ENCODE peak calls at places on chromosomes 12 and 14, in nine cellular contexts. One of them, this sample, is unnamed.

GRCh38 chr14:92994131-92994676 is 71.3 kb downstream of the CHGA start:
- DNase-seq in HL-60: no peak
- DNase-seq in stomach: no peak
- DNase-seq in prostate gland: no peak
- DNase-seq in K562: peak
- DNase-seq in spleen: no peak
- DNase-seq in Panc1: no peak
- DNase-seq in GM12891: no peak
- DNase-seq in GM23338: no peak
- DNase-seq in this sample: no peak

GRCh38 chr12:102454808-102455760 is 25.3 kb downstream of the IGF1 start:
- DNase-seq in spleen: no peak
- DNase-seq in stomach: no peak
- DNase-seq in HL-60: peak
- DNase-seq in Panc1: no peak
- DNase-seq in prostate gland: no peak
- DNase-seq in K562: no peak
- DNase-seq in GM23338: no peak
- DNase-seq in GM12891: no peak
- DNase-seq in this sample: no peak

GRCh38 chr12:49627752-49628360 is 4.5 kb downstream of the PRPF40B start:
- DNase-seq in HL-60: no peak
- DNase-seq in K562: no peak
- DNase-seq in Panc1: no peak
- DNase-seq in GM12891: no peak
- DNase-seq in spleen: no peak
- DNase-seq in prostate gland: no peak
- DNase-seq in GM23338: no peak
- DNase-seq in stomach: no peak
- DNase-seq in this sample: no peak

GRCh38 chr12:6773662-6774351 is 1.5 kb downstream of the LAG3 start:
- DNase-seq in stomach: no peak
- DNase-seq in GM12891: no peak
- DNase-seq in HL-60: no peak
- DNase-seq in prostate gland: no peak
- DNase-seq in spleen: no peak
- DNase-seq in Panc1: no peak
- DNase-seq in K562: no peak
- DNase-seq in GM23338: peak
- DNase-seq in this sample: no peak

GRCh38 chr14:103091041-103091882 is 3.3 kb upstream of the EXOC3L4 start:
- DNase-seq in K562: peak
- DNase-seq in spleen: peak
- DNase-seq in Panc1: no peak
- DNase-seq in stomach: peak
- DNase-seq in HL-60: peak
- DNase-seq in GM12891: peak
- DNase-seq in GM23338: peak
- DNase-seq in prostate gland: peak
- DNase-seq in this sample: no peak

GRCh38 chr12:19953734-19954133 is 414.6 kb upstream of the PDE3A start:
- DNase-seq in spleen: no peak
- DNase-seq in stomach: no peak
- DNase-seq in Panc1: no peak
- DNase-seq in GM12891: no peak
- DNase-seq in GM23338: no peak
- DNase-seq in prostate gland: no peak
- DNase-seq in HL-60: no peak
- DNase-seq in K562: no peak
- DNase-seq in this sample: no peak

GRCh38 chr12:6632026-6632978 is 3.5 kb downstream of the LPAR5 start:
- DNase-seq in stomach: no peak
- DNase-seq in prostate gland: no peak
- DNase-seq in HL-60: no peak
- DNase-seq in K562: peak
- DNase-seq in GM12891: no peak
- DNase-seq in spleen: peak
- DNase-seq in Panc1: no peak
- DNase-seq in GM23338: no peak
- DNase-seq in this sample: no peak

GRCh38 chr14:22560638-22561365 is 28.2 kb downstream of the DAD1 start:
- DNase-seq in spleen: no peak
- DNase-seq in HL-60: no peak
- DNase-seq in prostate gland: peak
- DNase-seq in stomach: peak
- DNase-seq in GM12891: no peak
- DNase-seq in Panc1: no peak
- DNase-seq in K562: peak
- DNase-seq in GM23338: no peak
- DNase-seq in this sample: no peak

GRCh38 chr14:65915125-65915524 is 502.6 kb downstream of the FUT8 start:
- DNase-seq in Panc1: no peak
- DNase-seq in K562: no peak
- DNase-seq in stomach: no peak
- DNase-seq in GM12891: no peak
- DNase-seq in GM23338: no peak
- DNase-seq in HL-60: no peak
- DNase-seq in prostate gland: no peak
- DNase-seq in spleen: no peak
- DNase-seq in this sample: no peak

DNA sequence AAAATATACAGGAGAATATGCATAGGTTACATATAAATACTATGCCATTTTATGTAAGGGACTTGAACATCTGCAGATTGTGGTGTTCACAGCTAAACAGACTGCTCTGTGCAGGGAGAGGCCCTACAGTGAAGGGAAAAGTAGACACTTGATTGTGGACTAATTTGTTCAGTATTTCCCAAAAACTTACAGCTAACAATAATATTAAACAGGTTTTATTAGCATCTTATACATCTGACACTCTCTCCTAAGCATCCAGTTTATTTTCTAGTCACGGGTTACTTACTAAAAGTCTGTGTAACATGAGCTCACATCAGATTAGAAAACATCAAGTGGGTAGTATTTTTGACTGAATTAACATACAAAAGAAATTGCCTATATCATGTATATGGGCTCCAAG is 53.3 kb upstream of the OR5AU1 start:
- DNase-seq in stomach: no peak
- DNase-seq in prostate gland: no peak
- DNase-seq in HL-60: no peak
- DNase-seq in Panc1: no peak
- DNase-seq in GM23338: no peak
- DNase-seq in GM12891: no peak
- DNase-seq in K562: no peak
- DNase-seq in spleen: no peak
- DNase-seq in this sample: no peak
- TF ChIP-seq POLR2AphosphoS5 in stomach: no peak
- TF ChIP-seq POLR2AphosphoS5 in prostate gland: no peak
- TF ChIP-seq POLR2AphosphoS5 in HL-60: no peak
- TF ChIP-seq POLR2AphosphoS5 in Panc1: no peak
- TF ChIP-seq POLR2AphosphoS5 in GM23338: no peak
- TF ChIP-seq POLR2AphosphoS5 in GM12891: no peak
- TF ChIP-seq POLR2AphosphoS5 in K562: no peak
- TF ChIP-seq POLR2AphosphoS5 in spleen: no peak
- TF ChIP-seq POLR2AphosphoS5 in this sample: no peak

DNA sequence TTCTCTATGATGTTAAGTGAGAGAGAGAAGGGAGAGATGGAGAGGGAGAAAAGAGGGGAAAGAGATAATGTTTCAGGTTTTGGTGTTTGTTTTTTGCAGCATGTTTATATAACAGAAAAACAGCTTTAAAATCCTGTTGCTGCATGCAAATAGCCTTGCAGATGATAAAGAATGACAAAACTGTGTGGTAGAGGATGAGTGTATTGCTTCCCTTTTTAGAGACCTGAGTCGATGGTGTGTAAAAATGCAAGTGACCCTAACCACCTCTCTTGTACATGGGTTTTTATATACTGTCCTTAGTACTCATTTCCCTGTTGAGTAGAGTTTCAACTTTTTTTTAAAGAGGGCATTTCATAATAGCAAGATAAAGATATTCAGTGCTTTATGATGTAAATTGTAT is 249.1 kb downstream of the AKAP6 start:
- DNase-seq in GM12891: peak
- DNase-seq in spleen: no peak
- DNase-seq in Panc1: no peak
- DNase-seq in GM23338: no peak
- DNase-seq in K562: no peak
- DNase-seq in HL-60: no peak
- DNase-seq in stomach: no peak
- DNase-seq in prostate gland: no peak
- DNase-seq in this sample: no peak
- TF ChIP-seq POLR2AphosphoS5 in GM12891: no peak
- TF ChIP-seq POLR2AphosphoS5 in spleen: no peak
- TF ChIP-seq POLR2AphosphoS5 in Panc1: no peak
- TF ChIP-seq POLR2AphosphoS5 in GM23338: no peak
- TF ChIP-seq POLR2AphosphoS5 in K562: no peak
- TF ChIP-seq POLR2AphosphoS5 in HL-60: no peak
- TF ChIP-seq POLR2AphosphoS5 in stomach: no peak
- TF ChIP-seq POLR2AphosphoS5 in prostate gland: no peak
- TF ChIP-seq POLR2AphosphoS5 in this sample: no peak

DNA sequence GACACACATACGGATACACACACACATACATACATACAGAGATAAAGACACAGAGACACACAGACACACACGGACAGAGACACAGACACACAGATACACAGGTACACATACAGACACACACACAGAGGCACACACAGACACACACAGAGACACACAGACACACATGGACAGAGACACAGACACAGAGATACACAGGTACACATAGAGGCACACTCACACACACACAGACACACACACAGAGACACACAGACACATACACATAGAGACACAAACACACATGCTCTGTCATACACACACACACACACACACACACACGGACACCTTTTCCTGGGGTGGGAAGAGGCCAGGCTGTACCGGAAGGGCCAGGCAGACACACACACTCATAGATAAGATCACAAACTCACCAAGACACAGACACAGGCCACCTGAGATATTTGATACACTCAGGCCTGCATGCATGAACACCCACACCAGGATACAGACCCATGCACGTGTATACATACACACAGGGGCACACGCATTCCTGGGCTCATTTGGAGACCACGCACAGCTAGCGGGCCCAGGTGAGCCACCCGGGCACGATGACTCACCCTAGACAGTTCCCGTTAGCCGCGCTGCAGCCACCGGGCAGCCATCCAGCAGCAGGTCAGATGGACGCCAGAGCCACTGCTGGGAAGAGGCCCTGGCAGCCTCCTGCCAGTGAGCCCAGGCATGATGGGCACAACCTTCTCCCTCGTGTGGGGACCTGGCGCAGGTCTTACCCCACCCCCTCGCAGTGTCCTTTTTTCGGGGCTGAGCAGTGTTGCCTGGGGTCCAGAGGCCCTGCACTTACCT is 1.8 kb upstream of the AHNAK2 start:
- DNase-seq in Panc1: no peak
- DNase-seq in GM12891: no peak
- DNase-seq in spleen: peak
- DNase-seq in prostate gland: peak
- DNase-seq in GM23338: no peak
- DNase-seq in HL-60: no peak
- DNase-seq in stomach: peak
- DNase-seq in K562: no peak
- DNase-seq in this sample: no peak
- TF ChIP-seq POLR2AphosphoS5 in Panc1: no peak
- TF ChIP-seq POLR2AphosphoS5 in GM12891: no peak
- TF ChIP-seq POLR2AphosphoS5 in spleen: no peak
- TF ChIP-seq POLR2AphosphoS5 in prostate gland: peak
- TF ChIP-seq POLR2AphosphoS5 in GM23338: no peak
- TF ChIP-seq POLR2AphosphoS5 in HL-60: no peak
- TF ChIP-seq POLR2AphosphoS5 in stomach: peak
- TF ChIP-seq POLR2AphosphoS5 in K562: no peak
- TF ChIP-seq POLR2AphosphoS5 in this sample: peak

GRCh38 chr14:105445290-105445689 is 25.7 kb downstream of the MTA1 start:
- DNase-seq in K562: no peak
- DNase-seq in spleen: no peak
- DNase-seq in prostate gland: no peak
- DNase-seq in GM12891: no peak
- DNase-seq in HL-60: no peak
- DNase-seq in Panc1: no peak
- DNase-seq in GM23338: no peak
- DNase-seq in stomach: no peak
- DNase-seq in this sample: no peak

GRCh38 chr14:105446971-105447370 is 27.3 kb downstream of the MTA1 start:
- DNase-seq in GM23338: no peak
- DNase-seq in K562: no peak
- DNase-seq in prostate gland: no peak
- DNase-seq in spleen: no peak
- DNase-seq in HL-60: no peak
- DNase-seq in stomach: no peak
- DNase-seq in GM12891: no peak
- DNase-seq in Panc1: no peak
- DNase-seq in this sample: no peak

GRCh38 chr14:105447651-105448640 is 26.7 kb upstream of the CRIP2 start:
- DNase-seq in GM12891: no peak
- DNase-seq in spleen: no peak
- DNase-seq in K562: no peak
- DNase-seq in GM23338: no peak
- DNase-seq in HL-60: no peak
- DNase-seq in prostate gland: no peak
- DNase-seq in stomach: no peak
- DNase-seq in Panc1: no peak
- DNase-seq in this sample: no peak

GRCh38 chr14:105444859-105445258 is 25.2 kb downstream of the MTA1 start:
- DNase-seq in K562: no peak
- DNase-seq in spleen: no peak
- DNase-seq in stomach: no peak
- DNase-seq in Panc1: no peak
- DNase-seq in GM12891: no peak
- DNase-seq in prostate gland: no peak
- DNase-seq in HL-60: no peak
- DNase-seq in GM23338: no peak
- DNase-seq in this sample: no peak

DNA sequence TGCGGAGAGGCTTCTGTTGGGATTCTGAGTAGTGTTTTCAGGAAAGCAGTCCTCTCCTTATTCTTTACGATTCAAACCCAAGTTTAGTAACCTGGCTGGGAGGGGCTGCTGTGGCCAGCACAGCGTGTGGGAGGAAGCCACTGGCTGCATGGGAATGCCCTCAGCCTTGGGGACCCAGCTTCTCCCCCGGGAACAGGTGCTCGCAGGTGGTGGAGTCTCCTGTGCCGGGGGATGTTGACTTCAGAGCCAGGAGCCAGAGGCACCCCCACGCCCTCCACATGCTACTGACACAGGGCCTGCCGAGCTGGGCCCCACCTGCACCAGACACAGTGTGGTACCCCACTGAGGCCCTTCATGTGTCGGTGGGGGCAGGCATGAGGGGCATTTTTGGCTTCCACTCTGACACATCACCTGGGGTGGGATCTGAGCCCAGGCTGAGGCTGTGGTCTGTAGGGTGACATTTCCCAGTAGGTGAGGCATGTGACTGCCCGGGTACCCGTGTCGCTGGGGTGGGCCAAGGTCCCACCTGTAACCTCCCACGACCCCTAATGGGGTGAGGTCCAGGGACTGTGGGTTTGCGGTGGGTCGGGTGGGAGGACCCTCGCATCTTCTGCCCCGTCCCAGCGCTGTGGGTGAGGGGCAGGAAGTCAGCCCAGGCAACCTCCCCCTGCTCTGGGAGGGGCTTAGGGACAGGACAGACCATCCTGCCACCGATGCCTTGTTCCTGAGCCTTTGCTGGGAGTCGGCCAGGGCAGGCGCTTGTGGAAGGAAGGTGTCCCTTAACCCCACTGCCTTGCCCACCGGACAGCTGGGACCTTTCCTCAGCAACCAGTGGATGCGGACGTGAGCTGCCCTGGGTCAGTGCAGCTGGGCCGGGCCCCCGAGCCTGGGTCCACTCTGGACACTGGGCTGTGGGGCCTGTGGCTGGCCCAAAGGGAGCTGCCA is 26.5 kb downstream of the MTA1 start:
- DNase-seq in spleen: no peak
- DNase-seq in K562: no peak
- DNase-seq in GM23338: no peak
- DNase-seq in GM12891: no peak
- DNase-seq in prostate gland: no peak
- DNase-seq in HL-60: no peak
- DNase-seq in Panc1: no peak
- DNase-seq in stomach: no peak
- DNase-seq in this sample: no peak
- TF ChIP-seq POLR2AphosphoS5 in spleen: no peak
- TF ChIP-seq POLR2AphosphoS5 in K562: no peak
- TF ChIP-seq POLR2AphosphoS5 in GM23338: no peak
- TF ChIP-seq POLR2AphosphoS5 in GM12891: no peak
- TF ChIP-seq POLR2AphosphoS5 in prostate gland: no peak
- TF ChIP-seq POLR2AphosphoS5 in HL-60: no peak
- TF ChIP-seq POLR2AphosphoS5 in Panc1: no peak
- TF ChIP-seq POLR2AphosphoS5 in stomach: no peak
- TF ChIP-seq POLR2AphosphoS5 in this sample: no peak

This sample was measured in vagina.